ENCODE peak calls at places on chromosomes 2 and 18, in five cellular contexts. M is body of pancreas, K is colonic mucosa, G is BJ, E is psoas muscle. X is an unnamed sample.

GRCh38 chr2:128782411-128783192 is 463.9 kb upstream of the HS6ST1 start:
- DNase-seq in E (no peak), M (no peak), K (peak), G (no peak), X (no peak)

GRCh38 chr2:158994920-158995676 is 26.7 kb downstream of the TANC1 start:
- DNase-seq in G (no peak), K (no peak), M (no peak), E (no peak), X (peak)

GRCh38 chr2:175180701-175181103 is 808 bp downstream of the ATP5MC3 start:
- DNase-seq in K (peak), E (peak), M (peak), G (no peak), X (peak)

GRCh38 chr18:41829648-41830516 is 125.2 kb upstream of the PIK3C3 start:
- DNase-seq in K (no peak), M (no peak), E (no peak), G (no peak), X (no peak)

GRCh38 chr18:74126684-74127482 is 20.8 kb downstream of the FBXO15 start:
- DNase-seq in G (no peak), M (no peak), K (no peak), E (no peak), X (no peak)

GRCh38 chr2:182650704-182651103 is 65.4 kb upstream of the DNAJC10 start:
- DNase-seq in E (no peak), M (no peak), K (no peak), G (peak), X (peak)

GRCh38 chr2:214837466-214837865 is 28.0 kb upstream of the BARD1 start:
- DNase-seq in K (no peak), G (no peak), M (no peak), E (no peak), X (no peak)

GRCh38 chr18:60198063-60198462 is 174.5 kb downstream of the MC4R start:
- DNase-seq in G (no peak), E (no peak), K (no peak), M (no peak), X (peak)

GRCh38 chr2:229376866-229377265 is 105.8 kb upstream of the PID1 start:
- DNase-seq in G (no peak), M (no peak), E (no peak), K (no peak), X (peak)

GRCh38 chr2:11562011-11562410 is 28.2 kb downstream of the GREB1 start:
- DNase-seq in G (no peak), E (no peak), M (no peak), K (no peak), X (no peak)

GRCh38 chr2:160813506-160813858 is 319.9 kb upstream of the RBMS1 start:
- DNase-seq in E (no peak), G (no peak), M (no peak), K (no peak), X (no peak)

GRCh38 chr2:174611006-174611405 is 13.4 kb upstream of the WIPF1 start:
- DNase-seq in K (no peak), M (no peak), G (no peak), E (no peak), X (no peak)

GRCh38 chr18:65380571-65380970 is 370.2 kb upstream of the CDH7 start:
- DNase-seq in E (no peak), K (no peak), M (no peak), G (no peak), X (no peak)

GRCh38 chr18:58965291-58965929 is 100.7 kb downstream of the ZNF532 start:
- DNase-seq in K (no peak), E (no peak), M (no peak), G (no peak), X (no peak)

GRCh38 chr18:23689616-23690504 is 607 bp downstream of the LAMA3 start:
- DNase-seq in K (peak), E (peak), M (peak), G (no peak), X (no peak)

GRCh38 chr18:60199505-60199904 is 173.1 kb downstream of the MC4R start:
- DNase-seq in G (no peak), K (no peak), E (no peak), M (no peak), X (no peak)

GRCh38 chr2:193695367-193695766 is 1500.6 kb upstream of the TMEFF2 start:
- DNase-seq in G (no peak), M (no peak), E (no peak), K (no peak), X (peak)

GRCh38 chr2:61700465-61700864 is 153.4 kb downstream of the FAM161A start:
- DNase-seq in K (no peak), M (no peak), E (no peak), G (no peak), X (no peak)

GRCh38 chr18:68764016-68764415 is 33.9 kb upstream of the CCDC102B start:
- DNase-seq in E (no peak), K (no peak), G (no peak), M (no peak), X (peak)

GRCh38 chr2:120398961-120399888 is 53.3 kb downstream of the INHBB start:
- DNase-seq in E (peak), M (no peak), G (no peak), K (no peak), X (no peak)

GRCh38 chr2:231955758-231956472 is 5.6 kb upstream of the DIS3L2 start:
- DNase-seq in E (no peak), M (no peak), G (no peak), K (no peak), X (no peak)

DNA sequence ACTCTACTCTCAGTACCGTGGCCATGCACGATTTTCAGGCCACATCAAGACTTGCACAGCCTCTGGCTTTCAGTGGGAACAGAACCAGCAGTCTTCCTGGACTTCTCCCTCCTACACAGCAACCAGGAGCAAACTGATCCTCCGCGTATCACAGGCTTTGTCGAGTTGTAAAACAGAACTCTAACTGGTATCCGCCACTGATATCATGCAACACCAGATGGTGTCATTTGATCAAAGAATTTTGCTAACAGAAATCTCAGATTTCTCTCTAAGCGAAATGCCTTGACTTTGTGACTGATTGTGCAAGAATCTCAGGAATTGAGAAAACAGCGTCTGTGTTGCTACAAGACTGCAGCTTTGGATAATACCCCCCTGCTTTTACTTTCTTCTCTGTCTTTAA is 85.7 kb downstream of the COPS8 start:
- DNase-seq in G (peak), K (no peak), E (no peak), M (peak), X (peak)
- TF ChIP-seq CTCF in G (no peak), K (no peak), E (peak), M (no peak), X (peak)

GRCh38 chr2:112942654-112943002 is 31.7 kb downstream of the IL37 start:
- DNase-seq in K (no peak), G (no peak), E (no peak), M (no peak), X (no peak)

GRCh38 chr2:112941753-112942653 is 31.0 kb downstream of the IL37 start:
- DNase-seq in E (no peak), K (peak), M (peak), G (no peak), X (peak)

GRCh38 chr2:112938904-112939303 is 27.9 kb downstream of the IL37 start:
- DNase-seq in G (no peak), M (peak), K (no peak), E (no peak), X (no peak)

GRCh38 chr2:112939425-112939824 is 28.5 kb downstream of the IL37 start:
- DNase-seq in M (peak), G (no peak), K (no peak), E (no peak), X (no peak)

DNA sequence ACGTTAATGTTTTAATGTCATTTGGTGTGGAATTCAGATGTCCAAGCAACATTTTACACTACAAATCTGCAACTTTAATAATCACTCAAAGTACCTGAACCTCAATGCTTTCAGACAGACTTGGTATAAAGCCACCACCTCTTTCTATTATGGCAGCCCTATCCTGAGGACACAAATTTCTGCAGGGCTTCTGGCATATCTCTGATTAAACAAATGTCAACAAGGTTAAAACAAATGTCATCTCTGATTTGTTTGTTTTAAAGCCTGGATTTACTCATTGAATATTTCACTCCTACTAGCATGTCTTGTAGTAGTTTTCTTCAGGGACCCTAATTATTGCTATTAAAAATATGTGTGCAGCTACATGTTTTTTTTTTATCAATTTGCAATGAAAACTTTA is 29.9 kb downstream of the IL37 start:
- DNase-seq in M (no peak), E (no peak), K (no peak), G (no peak), X (no peak)
- H3K4me3 ChIP-seq in M (no peak), E (no peak), K (no peak), G (no peak), X (no peak)

GRCh38 chr2:240298803-240299709 is 136.4 kb upstream of the GPC1 start:
- DNase-seq in M (no peak), G (no peak), K (no peak), E (peak), X (no peak)
- TF ChIP-seq CTCF in M (no peak), G (peak), K (no peak), E (no peak), X (no peak)

GRCh38 chr2:170813611-170814550 is 2.8 kb upstream of the GAD1 start:
- DNase-seq in M (peak), E (no peak), K (no peak), G (no peak), X (peak)

GRCh38 chr2:170815746-170816498 is 765 bp upstream of the GAD1 start:
- DNase-seq in E (peak), K (peak), M (peak), G (no peak), X (peak)

GRCh38 chr2:170815311-170815710 is 1.4 kb upstream of the GAD1 start:
- DNase-seq in E (no peak), K (no peak), G (no peak), M (no peak), X (no peak)

GRCh38 chr2:170814551-170815245 is 2.0 kb upstream of the GAD1 start:
- DNase-seq in M (no peak), K (no peak), E (no peak), G (no peak), X (no peak)

DNA sequence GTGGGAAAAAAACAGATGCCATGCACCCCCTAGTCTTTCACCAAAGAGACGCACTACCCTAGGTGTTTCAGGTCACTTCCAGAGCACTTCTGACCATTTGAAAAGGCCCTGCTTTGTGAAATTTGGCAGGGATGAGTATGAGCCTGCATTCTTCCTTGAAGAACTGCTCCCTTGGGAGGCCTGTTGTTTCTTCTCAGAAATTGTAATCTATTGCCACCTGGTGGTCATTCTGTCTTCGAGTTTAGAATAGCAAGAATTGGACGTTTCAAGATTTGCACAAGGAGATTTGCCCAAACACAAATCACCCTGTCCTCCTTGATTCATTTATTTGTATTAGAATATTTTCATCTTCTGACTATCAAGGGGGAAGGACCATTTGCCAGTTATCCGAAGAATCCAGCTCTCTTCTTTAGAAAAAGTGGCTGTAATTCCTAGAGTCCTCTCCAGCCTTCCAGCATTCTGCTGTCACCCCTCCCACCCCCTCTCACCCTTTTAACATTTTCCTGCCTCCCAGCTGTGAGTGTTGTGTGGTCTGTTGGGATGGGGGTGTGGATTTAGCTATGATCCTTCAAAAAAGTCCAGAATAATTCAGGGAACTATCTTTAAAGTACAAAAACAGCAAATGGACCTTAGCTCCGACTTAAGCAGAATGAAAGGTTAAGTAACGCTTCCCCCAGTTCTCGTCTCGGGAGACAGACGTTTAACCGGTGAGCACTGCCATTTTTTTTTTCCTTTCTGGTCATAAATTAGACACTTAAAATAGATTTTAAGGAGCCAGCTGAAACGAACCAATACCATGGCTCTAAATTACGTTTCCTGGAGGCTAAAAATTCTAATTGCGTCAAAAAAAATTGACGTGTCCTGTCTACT is 3.7 kb upstream of the GAD1 start:
- DNase-seq in E (no peak), M (no peak), K (peak), G (peak), X (peak)
- H3K4me3 ChIP-seq in E (no peak), M (no peak), K (no peak), G (no peak), X (no peak)

GRCh38 chr2:54595999-54596903 is 127.2 kb upstream of the EML6 start:
- DNase-seq in E (peak), G (no peak), M (no peak), K (no peak), X (no peak)
- TF ChIP-seq CTCF in E (no peak), G (no peak), M (no peak), K (no peak), X (no peak)

DNA sequence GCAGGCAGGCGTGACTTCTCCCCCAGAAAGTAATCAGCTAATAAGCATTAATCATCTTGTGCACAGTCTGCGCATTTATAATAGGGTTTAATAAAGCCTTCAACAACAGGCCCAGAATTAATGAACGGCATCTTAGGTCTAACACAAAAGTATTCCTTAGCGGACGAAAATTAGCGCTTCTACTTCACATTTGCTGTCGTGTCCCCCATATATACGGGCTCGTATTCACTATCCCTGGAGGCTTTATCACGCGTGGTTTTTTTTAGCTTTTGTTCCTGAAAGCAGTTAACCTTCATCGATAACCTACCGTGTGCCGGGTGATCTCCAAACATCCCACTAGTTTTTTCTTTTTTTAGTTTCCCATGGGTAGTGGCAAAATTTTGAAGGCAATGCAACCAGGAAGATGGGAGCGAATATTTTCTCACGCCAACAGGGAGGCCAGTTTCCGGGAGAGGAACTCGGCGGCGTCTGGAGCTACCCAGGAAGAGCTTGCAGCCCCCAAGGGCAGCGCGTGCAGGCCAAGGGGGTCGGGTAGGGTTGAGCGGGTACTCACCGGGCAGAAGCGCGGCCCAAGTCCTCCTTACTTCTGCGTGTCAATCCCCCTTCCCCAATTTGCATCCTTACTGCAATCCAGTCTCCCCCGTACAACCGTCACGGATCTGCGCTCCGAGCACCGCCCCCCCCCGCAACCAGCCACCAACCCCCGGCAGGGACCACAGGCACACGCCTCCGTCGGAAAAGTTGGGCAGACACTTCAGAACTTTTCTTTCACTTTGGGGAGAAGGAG is 1.5 kb downstream of the ATP8B1 start:
- DNase-seq in K (no peak), M (peak), G (no peak), E (no peak), X (no peak)
- H3K4me3 ChIP-seq in K (peak), M (peak), G (peak), E (peak), X (peak)

GRCh38 chr2:177553176-177553909 is 160.8 kb downstream of the AGPS start:
- DNase-seq in K (no peak), M (no peak), G (no peak), E (no peak), X (peak)

GRCh38 chr2:177550264-177551200 is 158.0 kb downstream of the AGPS start:
- DNase-seq in G (no peak), M (no peak), K (no peak), E (no peak), X (no peak)

GRCh38 chr2:177554365-177554764 is 161.8 kb downstream of the AGPS start:
- DNase-seq in K (no peak), G (no peak), M (no peak), E (no peak), X (peak)

GRCh38 chr2:177551989-177552413 is 159.4 kb downstream of the AGPS start:
- DNase-seq in M (peak), G (no peak), E (peak), K (peak), X (peak)

DNA sequence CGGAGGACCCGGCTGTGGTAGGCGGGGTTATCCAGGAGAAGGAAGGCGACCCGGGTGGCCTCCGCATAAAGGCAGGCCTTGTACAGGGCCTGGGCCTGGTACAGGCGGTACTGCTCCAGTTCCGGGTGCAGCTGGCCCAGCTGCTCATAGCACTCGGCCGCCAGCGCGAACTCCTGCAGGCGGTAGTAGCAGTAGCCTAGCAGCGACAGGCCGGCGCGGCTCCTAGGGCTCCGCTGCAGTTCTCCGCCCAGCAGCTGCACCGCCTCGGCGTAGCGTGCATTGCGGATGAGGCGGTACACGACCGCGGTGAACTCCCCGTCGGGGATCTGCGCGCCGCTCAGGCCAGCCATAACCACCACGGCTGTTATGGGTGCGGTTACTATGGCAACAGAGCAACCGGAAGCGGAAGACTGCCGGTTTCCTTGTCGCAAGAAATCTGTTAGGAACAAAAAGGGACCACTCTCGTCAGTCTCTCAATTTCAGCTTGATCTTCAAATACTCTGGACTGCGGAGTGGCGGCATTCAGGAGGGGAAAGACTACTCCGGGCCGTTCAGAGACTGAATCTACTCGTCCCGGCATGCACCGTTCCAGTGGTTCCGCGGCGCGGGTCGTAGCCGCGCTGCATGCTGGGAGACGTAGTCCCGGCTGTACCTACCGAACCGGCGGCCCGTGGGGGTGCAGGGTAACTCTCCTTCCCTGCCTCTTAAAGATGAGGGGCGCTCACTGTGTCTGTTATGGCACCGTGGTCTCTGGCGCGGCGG is 160.0 kb downstream of the AGPS start:
- DNase-seq in K (peak), M (peak), E (peak), G (peak), X (peak)
- TF ChIP-seq CTCF in K (no peak), M (no peak), E (no peak), G (no peak), X (no peak)

DNA sequence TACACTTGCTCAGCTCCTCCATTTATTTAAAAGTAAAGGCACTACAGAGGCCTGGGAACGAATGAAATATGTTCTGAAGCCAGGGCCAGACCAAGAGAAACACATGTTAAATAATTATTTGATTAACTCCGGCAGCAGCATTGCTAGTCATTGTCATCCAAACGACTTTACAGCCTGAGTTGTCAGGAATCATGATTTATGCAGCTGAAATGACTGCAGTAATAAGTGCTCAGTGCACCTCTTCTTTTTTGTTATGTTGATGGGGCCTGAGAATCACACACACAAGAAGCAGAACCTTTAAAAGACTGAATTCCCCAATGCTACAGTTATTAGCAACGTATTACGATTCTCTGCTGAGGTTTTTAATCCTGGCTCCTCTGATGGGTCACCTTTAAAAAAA is 58.9 kb downstream of the EPHA4 start:
- DNase-seq in E (no peak), K (no peak), G (no peak), M (no peak), X (no peak)
- H3K4me3 ChIP-seq in E (no peak), K (no peak), G (no peak), M (no peak), X (no peak)

GRCh38 chr2:45607701-45608100 is 3.4 kb downstream of the SRBD1 start:
- DNase-seq in E (no peak), K (no peak), M (no peak), G (no peak), X (peak)
- TF ChIP-seq CTCF in E (peak), K (peak), M (no peak), G (peak), X (peak)

X was measured in fibroblast of mammary gland.